ENCODE peak calls at places on chromosome 19, in six cellular contexts. U, H, N, T, Q and W are unnamed samples.

GRCh38 chr19:35991731-35992450 is 3.1 kb upstream of the SDHAF1 start:
- DNase-seq in U (no peak), H (no peak), N (no peak), T (no peak), Q (no peak), W (no peak)

GRCh38 chr19:34667349-34668076 is 9.4 kb downstream of the SCGB2B2 start:
- DNase-seq in U (no peak), H (no peak), N (no peak), T (no peak), Q (no peak), W (no peak)

GRCh38 chr19:15330801-15331418 is 1.4 kb downstream of the BRD4 start:
- DNase-seq in U (peak), H (no peak), N (peak), T (peak), Q (no peak), W (peak)

GRCh38 chr19:38457690-38458405 is 24.4 kb downstream of the RYR1 start:
- DNase-seq in U (no peak), H (no peak), N (no peak), T (no peak), Q (no peak), W (no peak)

GRCh38 chr19:48444129-48444932 is 1.5 kb upstream of the GRWD1 start:
- DNase-seq in U (no peak), H (no peak), N (no peak), T (peak), Q (no peak), W (no peak)

GRCh38 chr19:52603558-52604207 is 33.6 kb downstream of the ZNF701 start:
- DNase-seq in U (no peak), H (no peak), N (no peak), T (no peak), Q (no peak), W (no peak)

GRCh38 chr19:18428837-18429674 is 8.9 kb downstream of the ISYNA1 start:
- DNase-seq in U (peak), H (peak), N (no peak), T (peak), Q (peak), W (no peak)

GRCh38 chr19:51407631-51408131 is 9.8 kb downstream of the SIGLEC10 start:
- DNase-seq in U (no peak), H (no peak), N (no peak), T (peak), Q (no peak), W (no peak)

GRCh38 chr19:51440846-51441409 is 17.3 kb downstream of the SIGLEC8 start:
- DNase-seq in U (no peak), H (no peak), N (no peak), T (no peak), Q (no peak), W (no peak)

GRCh38 chr19:37095859-37096258 is 17.6 kb downstream of the ZNF420 start:
- DNase-seq in U (no peak), H (no peak), N (no peak), T (no peak), Q (no peak), W (no peak)

GRCh38 chr19:49672131-49672919 is 4.7 kb upstream of the PRMT1 start:
- DNase-seq in U (peak), H (peak), N (no peak), T (peak), Q (peak), W (no peak)

GRCh38 chr19:35720163-35720524 is 2.3 kb downstream of the KMT2B start:
- DNase-seq in U (no peak), H (no peak), N (no peak), T (no peak), Q (no peak), W (no peak)

GRCh38 chr19:56899943-56900342 is 59.4 kb upstream of the PEG3 start:
- DNase-seq in U (no peak), H (no peak), N (no peak), T (no peak), Q (no peak), W (no peak)

GRCh38 chr19:34298891-34299510 is 44.6 kb downstream of the GARRE1 start:
- DNase-seq in U (no peak), H (no peak), N (no peak), T (no peak), Q (no peak), W (no peak)

GRCh38 chr19:40519352-40520322 is 52.8 kb downstream of the SPTBN4 start:
- DNase-seq in U (no peak), H (no peak), N (no peak), T (peak), Q (no peak), W (no peak)

GRCh38 chr19:29022599-29022998 is 190.4 kb downstream of the UQCRFS1 start:
- DNase-seq in U (no peak), H (no peak), N (no peak), T (no peak), Q (no peak), W (no peak)

GRCh38 chr19:47848871-47849473 is 10.1 kb upstream of the TPRX2 start:
- DNase-seq in U (no peak), H (peak), N (no peak), T (peak), Q (no peak), W (no peak)

GRCh38 chr19:50969413-50969760 is at the start of gene KLK6:
- DNase-seq in U (no peak), H (no peak), N (no peak), T (peak), Q (no peak), W (no peak)

GRCh38 chr19:55528030-55528801 is 8.7 kb downstream of the SBK2 start:
- DNase-seq in U (no peak), H (peak), N (no peak), T (no peak), Q (no peak), W (no peak)

GRCh38 chr19:47609885-47610545 is 1.1 kb downstream of the BICRA start:
- DNase-seq in U (peak), H (peak), N (no peak), T (peak), Q (peak), W (no peak)

GRCh38 chr19:679418-680286 is 3.5 kb downstream of the FSTL3 start:
- DNase-seq in U (peak), H (peak), N (peak), T (peak), Q (peak), W (no peak)

GRCh38 chr19:3575260-3575741 is 2.6 kb downstream of the HMG20B start:
- DNase-seq in U (no peak), H (no peak), N (no peak), T (peak), Q (no peak), W (no peak)

GRCh38 chr19:27671876-27672275 is 1541.1 kb downstream of the UQCRFS1 start:
- DNase-seq in U (no peak), H (no peak), N (no peak), T (no peak), Q (no peak), W (no peak)

GRCh38 chr19:9836021-9836420 is 903 bp downstream of the PIN1 start:
- DNase-seq in U (no peak), H (no peak), N (no peak), T (no peak), Q (no peak), W (no peak)

GRCh38 chr19:41218615-41219507 is at the start of gene AXL:
- DNase-seq in U (peak), H (peak), N (no peak), T (peak), Q (peak), W (peak)

GRCh38 chr19:50500753-50501151 is 10.2 kb downstream of the JOSD2 start:
- DNase-seq in U (no peak), H (peak), N (no peak), T (no peak), Q (peak), W (no peak)

GRCh38 chr19:5567971-5568407 is 236 bp upstream of the TINCR start:
- DNase-seq in U (no peak), H (no peak), N (no peak), T (no peak), Q (no peak), W (no peak)

GRCh38 chr19:1528596-1529429 is 4.9 kb downstream of the PLK5 start:
- DNase-seq in U (no peak), H (peak), N (no peak), T (no peak), Q (no peak), W (no peak)

GRCh38 chr19:35663981-35664380 is 2.3 kb upstream of the UPK1A start:
- DNase-seq in U (no peak), H (no peak), N (no peak), T (no peak), Q (no peak), W (no peak)

GRCh38 chr19:16897572-16898056 is 8.8 kb downstream of the F2RL3 start:
- DNase-seq in U (no peak), H (peak), N (no peak), T (no peak), Q (no peak), W (no peak)

GRCh38 chr19:18348171-18348570 is 7.8 kb downstream of the PGPEP1 start:
- DNase-seq in U (no peak), H (no peak), N (no peak), T (no peak), Q (no peak), W (no peak)

GRCh38 chr19:7927605-7928333 is 1.8 kb upstream of the CTXN1 start:
- DNase-seq in U (peak), H (peak), N (no peak), T (no peak), Q (peak), W (peak)

GRCh38 chr19:7930765-7931164 is 4.8 kb upstream of the CTXN1 start:
- DNase-seq in U (no peak), H (no peak), N (no peak), T (no peak), Q (no peak), W (no peak)

GRCh38 chr19:7926727-7927604 is 1.0 kb upstream of the CTXN1 start:
- DNase-seq in U (peak), H (peak), N (no peak), T (no peak), Q (peak), W (no peak)

GRCh38 chr19:7928334-7928706 is 2.4 kb upstream of the CTXN1 start:
- DNase-seq in U (peak), H (peak), N (no peak), T (no peak), Q (peak), W (no peak)

GRCh38 chr19:7928741-7929701 is 3.1 kb upstream of the CTXN1 start:
- DNase-seq in U (peak), H (peak), N (peak), T (peak), Q (peak), W (peak)
- H3K27ac ChIP-seq in U (peak), H (peak), N (peak), T (peak), Q (peak), W (peak)

GRCh38 chr19:32287086-32287485 is 58.3 kb upstream of the ZNF507 start:
- DNase-seq in U (no peak), H (no peak), N (no peak), T (no peak), Q (no peak), W (no peak)

GRCh38 chr19:32291876-32292275 is 53.5 kb upstream of the ZNF507 start:
- DNase-seq in U (no peak), H (no peak), N (no peak), T (no peak), Q (no peak), W (no peak)

GRCh38 chr19:32289566-32290210 is 55.7 kb upstream of the ZNF507 start:
- DNase-seq in U (no peak), H (no peak), N (no peak), T (no peak), Q (no peak), W (no peak)

GRCh38 chr19:32287811-32288227 is 57.6 kb upstream of the ZNF507 start:
- DNase-seq in U (peak), H (peak), N (peak), T (peak), Q (peak), W (no peak)
- H3K4me3 ChIP-seq in U (no peak), H (no peak), N (no peak), T (no peak), Q (no peak), W (no peak)

DNA sequence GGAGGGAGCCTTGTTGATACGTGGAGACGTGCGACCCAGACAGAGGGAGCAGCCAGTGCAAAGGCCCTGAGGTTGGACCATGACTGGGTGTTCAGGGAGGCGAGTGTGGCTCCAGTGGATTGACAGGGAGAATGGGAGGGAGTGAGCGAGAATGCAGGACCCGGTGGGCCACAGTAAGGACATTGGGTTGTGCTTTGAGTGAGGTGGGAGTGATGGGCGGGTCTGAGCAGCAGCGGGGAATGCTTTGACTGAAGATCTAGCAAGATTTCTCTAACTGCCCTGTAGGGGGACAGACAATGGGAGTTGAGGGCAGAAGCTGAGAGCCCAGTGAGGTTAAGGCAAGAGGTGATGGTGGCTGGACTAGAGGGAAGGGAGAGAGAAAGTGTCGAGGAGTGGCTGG is 7.7 kb upstream of the NANOS2 start:
- DNase-seq in U (no peak), H (no peak), N (no peak), T (peak), Q (no peak), W (no peak)
- H3K27ac ChIP-seq in U (no peak), H (no peak), N (no peak), T (no peak), Q (no peak), W (no peak)

GRCh38 chr19:58204566-58204965 is 21.7 kb downstream of the ZNF274 start:
- DNase-seq in U (no peak), H (no peak), N (no peak), T (no peak), Q (no peak), W (no peak)
- H3K4me3 ChIP-seq in U (no peak), H (no peak), N (no peak), T (peak), Q (no peak), W (no peak)